ENCODE peak calls at places on chromosomes 3 and 15, in five cellular contexts. One of them, this sample, is unnamed.

GRCh38 chr3:35064761-35065160 is 574.6 kb upstream of the ARPP21 start:
- DNase-seq in IMR-90: no peak
- DNase-seq in adrenal gland: no peak
- DNase-seq in esophagus squamous epithelium: no peak
- DNase-seq in HepG2: no peak
- DNase-seq in this sample: no peak

GRCh38 chr15:101143321-101143720 is 108.5 kb downstream of the CHSY1 start:
- DNase-seq in IMR-90: no peak
- DNase-seq in adrenal gland: no peak
- DNase-seq in esophagus squamous epithelium: no peak
- DNase-seq in HepG2: no peak
- DNase-seq in this sample: no peak

GRCh38 chr3:187748050-187748481 is 2.8 kb upstream of the BCL6 start:
- DNase-seq in IMR-90: peak; percentile 78
- DNase-seq in adrenal gland: peak; percentile 98
- DNase-seq in esophagus squamous epithelium: peak; percentile 35
- DNase-seq in HepG2: peak; percentile 82
- DNase-seq in this sample: no peak

GRCh38 chr3:168152149-168152548 is 56.4 kb upstream of the GOLIM4 start:
- DNase-seq in IMR-90: no peak
- DNase-seq in adrenal gland: no peak
- DNase-seq in esophagus squamous epithelium: no peak
- DNase-seq in HepG2: no peak
- DNase-seq in this sample: no peak

GRCh38 chr15:80849308-80849707 is 70.1 kb downstream of the CEMIP start:
- DNase-seq in IMR-90: peak; percentile 93
- DNase-seq in adrenal gland: no peak
- DNase-seq in esophagus squamous epithelium: no peak
- DNase-seq in HepG2: no peak
- DNase-seq in this sample: peak; percentile 66

GRCh38 chr3:23331141-23331935 is 128.2 kb downstream of the UBE2E2 start:
- DNase-seq in IMR-90: peak; percentile 21
- DNase-seq in adrenal gland: no peak
- DNase-seq in esophagus squamous epithelium: no peak
- DNase-seq in HepG2: no peak
- DNase-seq in this sample: no peak

GRCh38 chr3:67622652-67623051 is 31.8 kb downstream of the SUCLG2 start:
- DNase-seq in IMR-90: no peak
- DNase-seq in adrenal gland: no peak
- DNase-seq in esophagus squamous epithelium: no peak
- DNase-seq in HepG2: no peak
- DNase-seq in this sample: no peak

GRCh38 chr15:25242957-25243799 is 195.6 kb downstream of the UBE3A start:
- DNase-seq in IMR-90: no peak
- DNase-seq in adrenal gland: peak; percentile 33
- DNase-seq in esophagus squamous epithelium: no peak
- DNase-seq in HepG2: no peak
- DNase-seq in this sample: no peak

GRCh38 chr15:71141572-71141971 is 26.3 kb downstream of the THSD4 start:
- DNase-seq in IMR-90: no peak
- DNase-seq in adrenal gland: no peak
- DNase-seq in esophagus squamous epithelium: no peak
- DNase-seq in HepG2: no peak
- DNase-seq in this sample: no peak

GRCh38 chr3:64163755-64164148 is 61.5 kb downstream of the PRICKLE2 start:
- DNase-seq in IMR-90: peak; percentile 96
- DNase-seq in adrenal gland: no peak
- DNase-seq in esophagus squamous epithelium: no peak
- DNase-seq in HepG2: peak; percentile 20
- DNase-seq in this sample: peak; percentile 74

GRCh38 chr15:100835626-100836025 is 44.0 kb upstream of the ALDH1A3 start:
- DNase-seq in IMR-90: peak; percentile 48
- DNase-seq in adrenal gland: no peak
- DNase-seq in esophagus squamous epithelium: no peak
- DNase-seq in HepG2: no peak
- DNase-seq in this sample: no peak

GRCh38 chr3:126746395-126747177 is 42.5 kb downstream of the CHCHD6 start:
- DNase-seq in IMR-90: peak; percentile 74
- DNase-seq in adrenal gland: peak; percentile 72
- DNase-seq in esophagus squamous epithelium: no peak
- DNase-seq in HepG2: peak; percentile 84
- DNase-seq in this sample: no peak

GRCh38 chr3:12135029-12135634 is 23.6 kb downstream of the TIMP4 start:
- DNase-seq in IMR-90: peak; percentile 64
- DNase-seq in adrenal gland: peak; percentile 89
- DNase-seq in esophagus squamous epithelium: no peak
- DNase-seq in HepG2: peak; percentile 43
- DNase-seq in this sample: no peak

GRCh38 chr15:59999558-60000112 is 4.5 kb upstream of the FOXB1 start:
- DNase-seq in IMR-90: no peak
- DNase-seq in adrenal gland: no peak
- DNase-seq in esophagus squamous epithelium: no peak
- DNase-seq in HepG2: no peak
- DNase-seq in this sample: no peak

GRCh38 chr3:17740703-17741102 is 1.7 kb downstream of the TBC1D5 start:
- DNase-seq in IMR-90: peak; percentile 83
- DNase-seq in adrenal gland: no peak
- DNase-seq in esophagus squamous epithelium: no peak
- DNase-seq in HepG2: peak; percentile 92
- DNase-seq in this sample: peak; percentile 4

GRCh38 chr3:17738921-17739320 is 3.5 kb downstream of the TBC1D5 start:
- DNase-seq in IMR-90: no peak
- DNase-seq in adrenal gland: no peak
- DNase-seq in esophagus squamous epithelium: no peak
- DNase-seq in HepG2: no peak
- DNase-seq in this sample: no peak

GRCh38 chr3:17738219-17738618 is 4.2 kb downstream of the TBC1D5 start:
- DNase-seq in IMR-90: no peak
- DNase-seq in adrenal gland: no peak
- DNase-seq in esophagus squamous epithelium: no peak
- DNase-seq in HepG2: no peak
- DNase-seq in this sample: no peak

GRCh38 chr3:17733768-17734167 is 8.7 kb downstream of the TBC1D5 start:
- DNase-seq in IMR-90: no peak
- DNase-seq in adrenal gland: no peak
- DNase-seq in esophagus squamous epithelium: no peak
- DNase-seq in HepG2: no peak
- DNase-seq in this sample: no peak

DNA sequence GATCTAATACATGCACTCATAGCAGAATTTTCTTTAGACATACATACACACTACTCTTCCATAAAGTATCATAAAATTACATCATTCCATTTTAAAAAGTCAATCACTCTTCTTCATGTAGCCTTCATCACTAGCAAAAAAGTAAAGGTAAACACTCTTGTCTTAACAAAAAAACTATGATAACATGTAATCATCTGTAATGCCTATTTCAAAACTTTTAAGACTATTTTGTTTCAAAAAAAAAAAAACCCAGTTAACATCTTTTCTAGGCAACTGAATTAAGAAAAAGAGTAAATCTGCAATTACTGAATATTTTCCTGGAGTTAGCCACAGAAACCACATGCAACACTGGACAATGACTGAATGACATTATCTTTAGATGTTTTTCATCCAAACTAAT is 4.8 kb downstream of the TBC1D5 start:
- DNase-seq in IMR-90: no peak
- DNase-seq in adrenal gland: no peak
- DNase-seq in esophagus squamous epithelium: no peak
- DNase-seq in HepG2: no peak
- DNase-seq in this sample: no peak
- TF ChIP-seq CTCF in IMR-90: no peak
- TF ChIP-seq CTCF in adrenal gland: no peak
- TF ChIP-seq CTCF in esophagus squamous epithelium: no peak
- TF ChIP-seq CTCF in HepG2: no peak
- TF ChIP-seq CTCF in this sample: no peak

GRCh38 chr3:110859340-110859739 is 212.3 kb upstream of the NECTIN3 start:
- DNase-seq in IMR-90: no peak
- DNase-seq in adrenal gland: no peak
- DNase-seq in esophagus squamous epithelium: no peak
- DNase-seq in HepG2: no peak
- DNase-seq in this sample: no peak

GRCh38 chr3:110856916-110857315 is 214.7 kb upstream of the NECTIN3 start:
- DNase-seq in IMR-90: no peak
- DNase-seq in adrenal gland: no peak
- DNase-seq in esophagus squamous epithelium: no peak
- DNase-seq in HepG2: no peak
- DNase-seq in this sample: no peak

GRCh38 chr3:110855207-110855606 is 216.4 kb upstream of the NECTIN3 start:
- DNase-seq in IMR-90: no peak
- DNase-seq in adrenal gland: no peak
- DNase-seq in esophagus squamous epithelium: no peak
- DNase-seq in HepG2: no peak
- DNase-seq in this sample: no peak

GRCh38 chr3:110858549-110858948 is 213.1 kb upstream of the NECTIN3 start:
- DNase-seq in IMR-90: no peak
- DNase-seq in adrenal gland: no peak
- DNase-seq in esophagus squamous epithelium: no peak
- DNase-seq in HepG2: no peak
- DNase-seq in this sample: no peak

DNA sequence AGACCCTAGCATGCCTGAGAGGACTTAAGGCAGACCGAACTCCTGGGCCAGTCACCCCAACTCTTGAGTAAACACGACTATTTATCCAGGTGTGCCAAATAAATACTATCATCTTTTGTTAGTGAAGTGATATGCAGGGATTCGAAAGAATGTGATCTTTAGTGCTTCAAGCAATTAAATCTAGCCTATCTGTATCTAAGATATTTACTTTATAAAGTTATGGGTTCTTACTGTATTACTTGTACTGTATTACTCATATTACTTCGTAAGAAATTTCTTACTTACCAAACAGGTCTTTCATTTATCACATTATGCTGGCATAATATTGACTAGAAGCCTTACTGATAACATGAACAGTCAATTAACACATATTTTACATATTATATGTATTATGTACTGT is 211.6 kb upstream of the NECTIN3 start:
- DNase-seq in IMR-90: no peak
- DNase-seq in adrenal gland: no peak
- DNase-seq in esophagus squamous epithelium: no peak
- DNase-seq in HepG2: no peak
- DNase-seq in this sample: no peak
- H3K9me3 ChIP-seq in IMR-90: no peaks in the 10 kb centered on the region
- H3K9me3 ChIP-seq in adrenal gland: no peaks in the 10 kb centered on the region
- H3K9me3 ChIP-seq in esophagus squamous epithelium: no peaks in the 10 kb centered on the region
- H3K9me3 ChIP-seq in HepG2: no peaks in the 10 kb centered on the region
- H3K9me3 ChIP-seq in this sample: no peaks in the 10 kb centered on the region

GRCh38 chr3:45771166-45771775 is 25.1 kb downstream of the SLC6A20 start:
- DNase-seq in IMR-90: no peak
- DNase-seq in adrenal gland: peak; percentile 10
- DNase-seq in esophagus squamous epithelium: no peak
- DNase-seq in HepG2: no peak
- DNase-seq in this sample: no peak
- H3K27me3 ChIP-seq in IMR-90: peaks cover 60% of the 10 kb centered on the region
- H3K27me3 ChIP-seq in adrenal gland: no peaks in the 10 kb centered on the region
- H3K27me3 ChIP-seq in esophagus squamous epithelium: no peaks in the 10 kb centered on the region
- H3K27me3 ChIP-seq in HepG2: no peaks in the 10 kb centered on the region
- H3K27me3 ChIP-seq in this sample: peaks cover 46% of the 10 kb centered on the region

DNA sequence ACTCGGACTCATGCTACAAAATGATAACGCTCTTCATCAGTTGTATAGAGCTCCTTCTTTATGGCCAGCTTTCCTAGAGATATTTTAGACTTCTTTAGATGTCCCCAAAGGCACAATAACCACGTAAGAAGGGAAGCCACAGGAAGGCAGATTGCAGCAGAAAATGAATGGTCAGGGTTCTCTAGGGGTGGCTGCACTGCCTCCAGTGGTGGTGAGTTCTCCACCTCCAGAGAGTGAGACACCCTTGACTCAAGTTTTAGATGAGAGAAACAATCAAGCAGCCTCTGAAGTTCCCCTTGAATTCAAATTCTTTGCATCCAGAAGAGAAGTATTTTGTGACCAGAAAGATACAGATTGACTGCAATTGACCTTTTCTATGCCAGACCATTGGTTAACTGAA is 191.5 kb downstream of the TP63 start:
- DNase-seq in IMR-90: no peak
- DNase-seq in adrenal gland: no peak
- DNase-seq in esophagus squamous epithelium: no peak
- DNase-seq in HepG2: no peak
- DNase-seq in this sample: no peak
- TF ChIP-seq CTCF in IMR-90: no peak
- TF ChIP-seq CTCF in adrenal gland: no peak
- TF ChIP-seq CTCF in esophagus squamous epithelium: no peak
- TF ChIP-seq CTCF in HepG2: no peak
- TF ChIP-seq CTCF in this sample: peak; percentile 11

DNA sequence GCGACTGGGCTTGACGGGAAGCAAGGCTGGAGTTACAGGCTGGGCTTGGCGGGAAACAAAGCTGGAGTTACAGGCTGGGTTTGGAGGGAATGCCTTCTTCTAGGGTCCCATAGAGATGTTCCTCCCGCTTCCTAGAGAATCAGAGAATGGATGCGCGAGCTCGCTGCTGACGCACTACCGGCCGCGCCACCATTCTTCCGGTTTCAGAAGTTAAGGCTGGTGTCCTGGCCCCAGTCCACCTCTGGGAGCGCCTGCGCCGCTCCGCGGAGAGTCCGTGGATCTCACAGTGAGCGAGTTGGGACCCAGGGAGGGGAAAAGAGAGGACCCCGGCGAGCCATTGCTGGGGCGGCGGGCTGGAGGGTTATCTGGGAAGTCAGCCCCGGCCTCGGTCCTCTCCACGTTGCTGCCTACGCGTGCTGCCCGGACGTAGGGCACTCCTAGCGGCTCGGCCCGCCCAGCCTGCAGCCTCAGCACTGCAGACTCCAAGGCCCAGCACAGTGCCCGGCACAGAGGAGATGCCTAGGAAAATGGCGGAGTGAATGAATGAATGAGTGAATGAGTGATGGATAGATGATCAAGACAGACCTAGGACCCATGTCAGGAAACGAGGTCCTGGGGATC is at the start of gene ZNF502:
- DNase-seq in IMR-90: peak; percentile 84
- DNase-seq in adrenal gland: peak; percentile 93
- DNase-seq in esophagus squamous epithelium: no peak
- DNase-seq in HepG2: no peak
- DNase-seq in this sample: peak; percentile 62
- H3K9me3 ChIP-seq in IMR-90: peaks cover 25% of the 10 kb centered on the region
- H3K9me3 ChIP-seq in adrenal gland: no peaks in the 10 kb centered on the region
- H3K9me3 ChIP-seq in esophagus squamous epithelium: no peaks in the 10 kb centered on the region
- H3K9me3 ChIP-seq in HepG2: peaks cover 42% of the 10 kb centered on the region
- H3K9me3 ChIP-seq in this sample: peaks cover 38% of the 10 kb centered on the region

DNA sequence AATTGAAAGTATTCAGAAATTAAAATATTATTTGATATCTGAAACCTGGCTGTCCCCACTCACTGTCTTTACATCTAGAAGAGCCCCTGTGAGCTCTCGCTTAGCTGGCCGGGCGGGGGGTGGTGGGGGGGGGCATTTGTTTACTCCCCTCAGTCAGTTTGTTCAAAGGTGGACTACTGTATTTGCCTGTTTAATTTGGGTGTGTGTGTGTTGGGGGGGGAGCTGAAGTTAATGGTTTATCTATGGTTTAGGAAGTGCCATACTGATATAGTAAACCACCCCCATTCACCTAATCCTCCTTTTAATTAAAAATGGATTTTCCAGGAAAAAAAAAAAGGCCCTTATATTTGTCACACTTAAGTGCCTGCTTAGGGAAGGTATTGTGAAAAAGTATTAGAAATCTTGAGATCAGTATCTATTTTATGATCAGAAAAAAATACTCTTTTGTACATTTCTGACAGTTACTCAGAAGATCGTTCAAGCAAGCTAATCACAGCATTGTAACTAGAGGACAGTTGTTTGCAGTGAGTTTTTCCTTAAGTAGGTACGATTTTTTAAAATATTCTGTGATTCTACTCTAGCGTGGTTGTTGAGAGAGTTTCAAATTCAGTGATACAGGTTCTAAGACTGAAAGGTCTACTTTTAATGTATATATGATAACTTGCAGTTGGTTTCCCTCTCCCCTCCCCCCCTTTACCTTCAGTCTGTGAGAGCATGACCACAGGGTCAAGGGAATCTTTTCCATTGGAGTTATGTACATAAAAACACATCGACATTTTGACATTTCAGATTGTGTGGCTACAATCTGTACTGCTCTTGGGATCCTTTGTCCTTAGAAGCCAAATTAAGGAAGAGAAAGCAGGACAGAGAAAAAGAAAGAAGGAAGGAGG is 8.5 kb downstream of the NR2F2 start:
- DNase-seq in IMR-90: no peak
- DNase-seq in adrenal gland: no peak
- DNase-seq in esophagus squamous epithelium: no peak
- DNase-seq in HepG2: peak; percentile 89
- DNase-seq in this sample: no peak
- H3K27me3 ChIP-seq in IMR-90: no peaks in the 10 kb centered on the region
- H3K27me3 ChIP-seq in adrenal gland: no peaks in the 10 kb centered on the region
- H3K27me3 ChIP-seq in esophagus squamous epithelium: no peaks in the 10 kb centered on the region
- H3K27me3 ChIP-seq in HepG2: no peaks in the 10 kb centered on the region
- H3K27me3 ChIP-seq in this sample: no peaks in the 10 kb centered on the region